ENCODE peak calls at places on chromosomes 4 and X, in seven cellular contexts. Y is ACHN, W is vagina, D is substantia nigra, N is A549, S is colonic mucosa, G is RPMI7951. I is an unnamed sample.

GRCh38 chr4:77040856-77041576 is 34.8 kb downstream of the CCNI start:
- DNase-seq in S (no peak), G (no peak), W (no peak), D (no peak), N (no peak), Y (no peak), I (no peak)

GRCh38 chr4:80092847-80093246 is 19.8 kb upstream of the ANTXR2 start:
- DNase-seq in G (no peak), W (no peak), D (no peak), S (no peak), N (no peak), Y (no peak), I (no peak)

GRCh38 chrX:40177942-40178715 is 80.4 kb upstream of the BCOR start:
- DNase-seq in N (no peak), Y (no peak), S (no peak), D (no peak), W (no peak), G (no peak), I (no peak)

GRCh38 chrX:65679071-65679540 is 11.7 kb downstream of the MSN start:
- DNase-seq in D (no peak), S (no peak), Y (no peak), N (peak), G (peak), W (no peak), I (peak)

GRCh38 chrX:111007238-111007637 is 88.8 kb upstream of the PAK3 start:
- DNase-seq in S (no peak), W (no peak), D (no peak), G (no peak), Y (no peak), N (no peak), I (no peak)

GRCh38 chr4:128571747-128572146 is 237.8 kb upstream of the JADE1 start:
- DNase-seq in Y (peak), D (no peak), N (peak), G (peak), W (no peak), S (no peak), I (peak)

GRCh38 chr4:110486226-110486625 is 10.3 kb downstream of the ENPEP start:
- DNase-seq in W (no peak), N (no peak), Y (no peak), D (no peak), G (no peak), S (no peak), I (no peak)

GRCh38 chrX:53474707-53475106 is 40.5 kb upstream of the HSD17B10 start:
- DNase-seq in G (no peak), D (no peak), W (no peak), Y (no peak), N (no peak), S (no peak), I (no peak)

GRCh38 chrX:21996872-21997271 is 35.3 kb upstream of the PHEX start:
- DNase-seq in G (peak), N (peak), W (no peak), D (peak), S (no peak), Y (no peak), I (no peak)

GRCh38 chr4:56611501-56611900 is 69.6 kb downstream of the HOPX start:
- DNase-seq in Y (no peak), N (no peak), D (no peak), S (no peak), W (no peak), G (no peak), I (no peak)

GRCh38 chrX:39152106-39152649 is 350.9 kb downstream of the MID1IP1 start:
- DNase-seq in W (no peak), G (peak), Y (peak), N (peak), D (peak), S (peak), I (peak)

GRCh38 chr4:56755901-56756300 is 65.6 kb downstream of the SPINK2 start:
- DNase-seq in G (peak), Y (no peak), N (no peak), W (no peak), D (no peak), S (no peak), I (no peak)

GRCh38 chr4:54550415-54551171 is 107.2 kb upstream of the KIT start:
- DNase-seq in W (no peak), Y (peak), S (no peak), D (no peak), N (no peak), G (no peak), I (peak)

GRCh38 chrX:39335447-39336235 is 534.4 kb downstream of the MID1IP1 start:
- DNase-seq in W (no peak), Y (no peak), N (no peak), G (peak), D (no peak), S (peak), I (no peak)

GRCh38 chr4:41538887-41539498 is 1.0 kb downstream of the LIMCH1 start:
- DNase-seq in G (peak), N (no peak), S (no peak), D (no peak), Y (no peak), W (no peak), I (peak)

GRCh38 chrX:74579597-74580209 is 34.7 kb downstream of the RLIM start:
- DNase-seq in W (no peak), S (no peak), G (peak), D (no peak), N (no peak), Y (no peak), I (no peak)

GRCh38 chr4:108144451-108144850 is 24.3 kb downstream of the LEF1 start:
- DNase-seq in Y (no peak), W (no peak), S (no peak), N (no peak), G (peak), D (no peak), I (no peak)

GRCh38 chr4:89614155-89614554 is 222.8 kb downstream of the SNCA start:
- DNase-seq in N (no peak), G (no peak), S (no peak), W (no peak), D (no peak), Y (no peak), I (no peak)

GRCh38 chrX:72498782-72499181 is 73.9 kb downstream of the HDAC8 start:
- DNase-seq in Y (no peak), D (no peak), G (peak), W (no peak), S (no peak), N (no peak), I (no peak)

GRCh38 chrX:40855932-40856515 is 120.7 kb upstream of the MED14 start:
- DNase-seq in N (no peak), S (no peak), Y (no peak), W (no peak), D (no peak), G (no peak), I (no peak)

GRCh38 chr4:109886303-109886702 is 26.4 kb upstream of the EGF start:
- DNase-seq in G (no peak), Y (no peak), S (no peak), W (no peak), N (no peak), D (no peak), I (no peak)

GRCh38 chrX:109487640-109488039 is 5.8 kb upstream of the GUCY2F start:
- DNase-seq in Y (no peak), W (no peak), N (no peak), D (no peak), G (no peak), S (no peak), I (no peak)

GRCh38 chr4:108637856-108638255 is 12.5 kb upstream of the OSTC start:
- DNase-seq in D (no peak), G (no peak), N (no peak), W (no peak), S (no peak), Y (no peak), I (no peak)

GRCh38 chr4:104166749-104167148 is 327.9 kb downstream of the CXXC4 start:
- DNase-seq in D (no peak), N (no peak), Y (no peak), S (no peak), W (no peak), G (no peak), I (no peak)

GRCh38 chr4:55758081-55758480 is 61.5 kb upstream of the EXOC1L start:
- DNase-seq in S (no peak), Y (no peak), N (no peak), W (no peak), G (no peak), D (no peak), I (no peak)

GRCh38 chr4:54588404-54588803 is 69.4 kb upstream of the KIT start:
- DNase-seq in Y (no peak), S (no peak), D (no peak), G (no peak), W (no peak), N (no peak), I (no peak)

GRCh38 chr4:19298998-19299397 is 952.7 kb upstream of the SLIT2 start:
- DNase-seq in D (no peak), Y (no peak), W (no peak), S (no peak), N (no peak), G (peak), I (no peak)

GRCh38 chrX:68934421-68934820 is 105.6 kb downstream of the EFNB1 start:
- DNase-seq in D (no peak), S (peak), W (no peak), Y (no peak), G (no peak), N (no peak), I (no peak)

GRCh38 chr4:79292008-79292407 is 33.9 kb downstream of the NAA11 start:
- DNase-seq in D (no peak), N (no peak), S (no peak), W (no peak), G (no peak), Y (no peak), I (no peak)

GRCh38 chrX:131762802-131763234 is 218.9 kb downstream of the OR13H1 start:
- DNase-seq in D (no peak), S (peak), Y (no peak), N (peak), G (peak), W (no peak), I (no peak)

GRCh38 chr4:53127365-53127764 is 238.5 kb downstream of the SCFD2 start:
- DNase-seq in Y (no peak), D (no peak), S (no peak), W (no peak), G (no peak), N (no peak), I (no peak)

GRCh38 chr4:148203056-148203898 is 238.9 kb downstream of the NR3C2 start:
- DNase-seq in S (peak), D (no peak), Y (no peak), N (no peak), G (no peak), W (no peak), I (no peak)

GRCh38 chrX:38513087-38513742 is 48.1 kb upstream of the TSPAN7 start:
- DNase-seq in D (no peak), S (no peak), N (peak), W (no peak), G (no peak), Y (no peak), I (no peak)

GRCh38 chrX:24673424-24673823 is 20.3 kb upstream of the POLA1 start:
- DNase-seq in N (no peak), W (no peak), G (no peak), S (no peak), Y (no peak), D (no peak), I (no peak)

GRCh38 chr4:112881842-112882241 is 167.6 kb upstream of the ANK2 start:
- DNase-seq in G (no peak), Y (no peak), D (no peak), W (no peak), N (no peak), S (no peak), I (no peak)

GRCh38 chrX:71650333-71650969 is 16.9 kb upstream of the LOC101059915 start:
- DNase-seq in N (peak), S (peak), G (no peak), Y (no peak), D (no peak), W (no peak), I (no peak)